ENCODE peak calls at places on chromosome 12, in six cellular contexts. V is fibroblast of the conjunctiva, E is mesendoderm, G is left colon, Z is NCI-H187 treated with DMSO at 0.1 percent for 48 hours, O is GDM1. M is an unnamed sample.

GRCh38 chr12:56358836-56359532 is 923 bp downstream of the STAT2 start:
- DNase-seq in V (peak), Z (no peak), G (no peak), O (no peak), E (no peak), M (peak)

GRCh38 chr12:54439521-54440255 is 20.6 kb upstream of the ITGA5 start:
- DNase-seq in G (no peak), Z (no peak), V (no peak), E (peak), O (peak), M (peak)

GRCh38 chr12:14310866-14311265 is 54.6 kb upstream of the ATF7IP start:
- DNase-seq in G (no peak), E (no peak), V (no peak), Z (no peak), O (no peak), M (no peak)

GRCh38 chr12:93373847-93374723 is 3.6 kb upstream of the NUDT4 start:
- DNase-seq in V (no peak), G (peak), E (peak), Z (no peak), O (no peak), M (no peak)

GRCh38 chr12:5171701-5172100 is 128.0 kb downstream of the KCNA5 start:
- DNase-seq in Z (no peak), V (no peak), E (peak), O (no peak), G (no peak), M (no peak)

GRCh38 chr12:82383930-82384513 is 25.7 kb downstream of the METTL25 start:
- DNase-seq in Z (no peak), E (peak), O (no peak), G (no peak), V (peak), M (peak)

GRCh38 chr12:133120385-133121191 is 9.5 kb downstream of the ZNF891 start:
- DNase-seq in E (peak), G (no peak), Z (no peak), O (no peak), V (no peak), M (no peak)

GRCh38 chr12:103268831-103269514 is 226.8 kb downstream of the C12orf42 start:
- DNase-seq in G (no peak), O (no peak), Z (peak), V (no peak), E (no peak), M (no peak)

GRCh38 chr12:66596189-66596588 is 82.7 kb downstream of the GRIP1 start:
- DNase-seq in G (no peak), Z (no peak), V (peak), O (no peak), E (no peak), M (no peak)

GRCh38 chr12:19572920-19573558 is 133.7 kb downstream of the AEBP2 start:
- DNase-seq in G (no peak), O (no peak), E (peak), V (peak), Z (no peak), M (peak)

GRCh38 chr12:27434673-27435565 is 11.6 kb upstream of the SMCO2 start:
- DNase-seq in G (no peak), Z (no peak), V (no peak), E (no peak), O (peak), M (peak)

GRCh38 chr12:75944905-75945412 is 86.6 kb downstream of the PHLDA1 start:
- DNase-seq in Z (no peak), V (no peak), G (no peak), O (no peak), E (no peak), M (no peak)

GRCh38 chr12:131368073-131369071 is 342.5 kb upstream of the SFSWAP start:
- DNase-seq in E (no peak), Z (no peak), V (no peak), G (no peak), O (no peak), M (no peak)

GRCh38 chr12:80551897-80552296 is 107.9 kb downstream of the PTPRQ start:
- DNase-seq in O (no peak), Z (no peak), G (no peak), E (no peak), V (peak), M (no peak)

GRCh38 chr12:62438098-62438692 is 28.4 kb upstream of the MON2 start:
- DNase-seq in Z (no peak), O (peak), E (peak), G (no peak), V (peak), M (peak)

GRCh38 chr12:31868980-31869379 is 90.2 kb upstream of the RESF1 start:
- DNase-seq in E (no peak), V (peak), O (no peak), Z (no peak), G (no peak), M (no peak)

GRCh38 chr12:62603811-62604098 is 137.1 kb downstream of the MON2 start:
- DNase-seq in Z (no peak), E (no peak), G (no peak), V (no peak), O (no peak), M (no peak)

GRCh38 chr12:89525002-89525823 is 617 bp upstream of the GALNT4 start:
- DNase-seq in V (no peak), Z (no peak), O (no peak), G (peak), E (peak), M (peak)

GRCh38 chr12:51972849-51973273 is 21.4 kb downstream of the ACVR1B start:
- DNase-seq in V (peak), G (no peak), O (peak), Z (no peak), E (peak), M (peak)

GRCh38 chr12:58285551-58285950 is 344.2 kb downstream of the ATP23 start:
- DNase-seq in O (no peak), Z (no peak), V (no peak), G (no peak), E (peak), M (no peak)

GRCh38 chr12:125185740-125186470 is 120.7 kb downstream of the AACS start:
- DNase-seq in O (peak), Z (no peak), E (peak), V (peak), G (peak), M (peak)

GRCh38 chr12:28114488-28114887 is 75.8 kb upstream of the CCDC91 start:
- DNase-seq in G (no peak), E (no peak), O (no peak), V (no peak), Z (no peak), M (no peak)

GRCh38 chr12:111253213-111253612 is 115.7 kb downstream of the PHETA1 start:
- DNase-seq in Z (no peak), O (no peak), E (no peak), V (no peak), G (no peak), M (no peak)

GRCh38 chr12:30417697-30418231 is 277.9 kb downstream of the IPO8 start:
- DNase-seq in Z (no peak), G (no peak), O (no peak), V (peak), E (peak), M (no peak)

GRCh38 chr12:106378788-106379187 is 21.2 kb downstream of the POLR3B start:
- DNase-seq in E (no peak), O (no peak), Z (no peak), V (no peak), G (no peak), M (no peak)

GRCh38 chr12:15682826-15683225 is 106.4 kb downstream of the EPS8 start:
- DNase-seq in G (no peak), E (no peak), O (no peak), V (no peak), Z (no peak), M (no peak)

GRCh38 chr12:65707051-65707450 is 117.2 kb upstream of the HMGA2 start:
- DNase-seq in O (no peak), Z (no peak), G (no peak), E (no peak), V (no peak), M (no peak)

GRCh38 chr12:46774011-46774633 is 51.7 kb downstream of the SLC38A4 start:
- DNase-seq in G (no peak), Z (no peak), O (no peak), E (no peak), V (no peak), M (no peak)

GRCh38 chr12:88299567-88300101 is 157.5 kb downstream of the TMTC3 start:
- DNase-seq in Z (no peak), V (peak), O (no peak), G (no peak), E (no peak), M (no peak)

GRCh38 chr12:75738486-75738885 is 227.1 kb upstream of the KRR1 start:
- DNase-seq in O (no peak), V (no peak), G (no peak), E (no peak), Z (no peak), M (no peak)

GRCh38 chr12:100826323-100826722 is 31.7 kb downstream of the ANO4 start:
- DNase-seq in V (no peak), E (peak), Z (no peak), G (peak), O (no peak), M (peak)

GRCh38 chr12:54417712-54418440 is 1.2 kb downstream of the ITGA5 start:
- DNase-seq in G (no peak), V (no peak), E (no peak), Z (no peak), O (no peak), M (peak)

GRCh38 chr12:130281157-130281799 is 56.4 kb upstream of the PIWIL1 start:
- DNase-seq in O (no peak), E (peak), Z (no peak), V (no peak), G (no peak), M (no peak)

GRCh38 chr12:121533391-121534090 is 47.3 kb downstream of the KDM2B start:
- DNase-seq in Z (no peak), E (no peak), V (no peak), G (no peak), O (no peak), M (no peak)

GRCh38 chr12:52007158-52007921 is 594 bp downstream of the TAMALIN start:
- DNase-seq in G (no peak), E (no peak), V (no peak), O (no peak), Z (no peak), M (no peak)

GRCh38 chr12:119649202-119649808 is 18.6 kb upstream of the PRKAB1 start:
- DNase-seq in G (no peak), V (no peak), E (no peak), Z (no peak), O (no peak), M (peak)

GRCh38 chr12:25376392-25376791 is 125.7 kb upstream of the KRAS start:
- DNase-seq in O (no peak), G (no peak), Z (no peak), E (no peak), V (no peak), M (no peak)

GRCh38 chr12:63362801-63363200 is 211.8 kb upstream of the AVPR1A start:
- DNase-seq in G (no peak), Z (no peak), E (no peak), V (no peak), O (no peak), M (no peak)

M was measured in Kasumi-1.